ENCODE peak calls at places on chromosomes 12 and 14, in five cellular contexts. J is CD8-positive, alpha-beta memory T cell; V is Peyer's patch; P is DND-41; G is Panc1. D is an unnamed sample.

GRCh38 chr14:61151276-61151675 is 129.9 kb downstream of the TMEM30B start:
- DNase-seq in P (no peak), V (no peak), J (no peak), G (no peak), D (no peak)

GRCh38 chr12:2179953-2180736 is 127.4 kb downstream of the CACNA1C start:
- DNase-seq in G (no peak), J (no peak), V (peak; percentile 22), P (no peak), D (no peak)

GRCh38 chr14:45990252-45990651 is 661.3 kb downstream of the RPL10L start:
- DNase-seq in G (no peak), J (no peak), P (no peak), V (no peak), D (no peak)

GRCh38 chr14:95235351-95235750 is 78.0 kb upstream of the DICER1 start:
- DNase-seq in J (no peak), P (no peak), V (no peak), G (no peak), D (no peak)

GRCh38 chr14:100417466-100417865 is 94.3 kb downstream of the SLC25A47 start:
- DNase-seq in V (no peak), P (no peak), J (no peak), G (peak; percentile 66), D (peak; percentile 48)

GRCh38 chr12:86134571-86134970 is 121.6 kb downstream of the MGAT4C start:
- DNase-seq in V (no peak), P (no peak), G (no peak), J (no peak), D (no peak)

GRCh38 chr14:106518054-106518943 is 991.9 kb downstream of the TMEM121 start:
- DNase-seq in V (peak; percentile 86), J (peak; percentile 70), G (peak; percentile 12), P (peak; percentile 93), D (no peak)

GRCh38 chr12:107396991-107397390 is 288.6 kb upstream of the PWP1 start:
- DNase-seq in G (no peak), V (no peak), J (no peak), P (no peak), D (no peak)

GRCh38 chr12:79927772-79928474 is 7.0 kb downstream of the PPP1R12A start:
- DNase-seq in G (no peak), J (peak; percentile 69), P (peak; percentile 76), V (peak; percentile 22), D (no peak)

GRCh38 chr14:63852271-63852816 is 460 bp upstream of the SYNE2 start:
- DNase-seq in J (no peak), P (no peak), V (no peak), G (no peak), D (no peak)

GRCh38 chr14:36952702-36953101 is 219.7 kb downstream of the SLC25A21 start:
- DNase-seq in J (no peak), P (no peak), V (no peak), G (no peak), D (no peak)

GRCh38 chr12:9798008-9798619 is 29.2 kb upstream of the KLRF1 start:
- DNase-seq in V (peak; percentile 63), J (peak; percentile 74), G (peak; percentile 75), P (peak; percentile 84), D (peak; percentile 76)

GRCh38 chr14:23406244-23406643 is 1.8 kb downstream of the MYH6 start:
- DNase-seq in J (no peak), P (no peak), G (no peak), V (no peak), D (no peak)

GRCh38 chr12:77299001-77299400 is 233.6 kb upstream of the E2F7 start:
- DNase-seq in J (no peak), V (no peak), G (no peak), P (no peak), D (no peak)

GRCh38 chr14:53054457-53054856 is 98.7 kb downstream of the DDHD1 start:
- DNase-seq in P (no peak), V (no peak), G (no peak), J (no peak), D (no peak)

GRCh38 chr12:124466200-124467128 is 100.9 kb downstream of the NCOR2 start:
- DNase-seq in P (peak; percentile 96), V (peak; percentile 85), G (no peak), J (peak; percentile 91), D (no peak)

GRCh38 chr14:68825729-68826128 is 32.9 kb upstream of the ZFP36L1 start:
- DNase-seq in P (no peak), G (no peak), V (no peak), J (no peak), D (no peak)

GRCh38 chr12:95259368-95259767 is 41.8 kb downstream of the VEZT start:
- DNase-seq in G (no peak), P (no peak), V (no peak), J (no peak), D (no peak)

GRCh38 chr14:59688224-59689170 is 111.9 kb upstream of the CCDC175 start:
- DNase-seq in G (peak; percentile 22), J (no peak), V (no peak), P (peak; percentile 57), D (peak; percentile 39)

GRCh38 chr12:62631531-62632520 is 165.2 kb downstream of the MON2 start:
- DNase-seq in V (peak; percentile 30), P (no peak), G (peak; percentile 10), J (peak; percentile 7), D (no peak)

GRCh38 chr14:28055008-28055407 is 711.6 kb upstream of the FOXG1 start:
- DNase-seq in P (no peak), V (no peak), J (no peak), G (no peak), D (no peak)

GRCh38 chr12:98127336-98127679 is 388.1 kb upstream of the TMPO start:
- DNase-seq in V (no peak), J (no peak), P (no peak), G (no peak), D (no peak)

GRCh38 chr12:53944209-53944608 is 5.6 kb downstream of the HOXC13 start:
- DNase-seq in G (no peak), P (no peak), J (no peak), V (no peak), D (no peak)

GRCh38 chr12:68839183-68840147 is 31.5 kb downstream of the MDM2 start:
- DNase-seq in G (no peak), J (no peak), P (no peak), V (no peak), D (no peak)

GRCh38 chr12:76685246-76685678 is 78.7 kb upstream of the ZDHHC17 start:
- DNase-seq in G (no peak), P (no peak), J (no peak), V (no peak), D (no peak)

GRCh38 chr12:57627504-57628279 is 5.3 kb downstream of the B4GALNT1 start:
- DNase-seq in P (no peak), V (peak; percentile 15), G (no peak), J (no peak), D (no peak)

GRCh38 chr12:52398176-52398575 is 8.0 kb downstream of the KRT82 start:
- DNase-seq in J (no peak), V (no peak), P (no peak), G (no peak), D (no peak)

GRCh38 chr12:53575502-53576264 is 50.5 kb downstream of the ATF7 start:
- DNase-seq in J (no peak), G (no peak), V (no peak), P (no peak), D (no peak)

GRCh38 chr14:93937519-93937918 is 10.4 kb downstream of the FAM181A start:
- DNase-seq in V (no peak), J (no peak), P (no peak), G (no peak), D (no peak)

GRCh38 chr14:93940437-93940836 is 13.3 kb downstream of the FAM181A start:
- DNase-seq in G (no peak), J (no peak), V (no peak), P (no peak), D (no peak)

GRCh38 chr14:93941293-93941910 is 14.3 kb downstream of the FAM181A start:
- DNase-seq in J (no peak), V (no peak), P (no peak), G (no peak), D (no peak)

GRCh38 chr14:93938766-93939303 is 11.7 kb downstream of the FAM181A start:
- DNase-seq in G (no peak), V (no peak), P (no peak), J (no peak), D (no peak)

DNA sequence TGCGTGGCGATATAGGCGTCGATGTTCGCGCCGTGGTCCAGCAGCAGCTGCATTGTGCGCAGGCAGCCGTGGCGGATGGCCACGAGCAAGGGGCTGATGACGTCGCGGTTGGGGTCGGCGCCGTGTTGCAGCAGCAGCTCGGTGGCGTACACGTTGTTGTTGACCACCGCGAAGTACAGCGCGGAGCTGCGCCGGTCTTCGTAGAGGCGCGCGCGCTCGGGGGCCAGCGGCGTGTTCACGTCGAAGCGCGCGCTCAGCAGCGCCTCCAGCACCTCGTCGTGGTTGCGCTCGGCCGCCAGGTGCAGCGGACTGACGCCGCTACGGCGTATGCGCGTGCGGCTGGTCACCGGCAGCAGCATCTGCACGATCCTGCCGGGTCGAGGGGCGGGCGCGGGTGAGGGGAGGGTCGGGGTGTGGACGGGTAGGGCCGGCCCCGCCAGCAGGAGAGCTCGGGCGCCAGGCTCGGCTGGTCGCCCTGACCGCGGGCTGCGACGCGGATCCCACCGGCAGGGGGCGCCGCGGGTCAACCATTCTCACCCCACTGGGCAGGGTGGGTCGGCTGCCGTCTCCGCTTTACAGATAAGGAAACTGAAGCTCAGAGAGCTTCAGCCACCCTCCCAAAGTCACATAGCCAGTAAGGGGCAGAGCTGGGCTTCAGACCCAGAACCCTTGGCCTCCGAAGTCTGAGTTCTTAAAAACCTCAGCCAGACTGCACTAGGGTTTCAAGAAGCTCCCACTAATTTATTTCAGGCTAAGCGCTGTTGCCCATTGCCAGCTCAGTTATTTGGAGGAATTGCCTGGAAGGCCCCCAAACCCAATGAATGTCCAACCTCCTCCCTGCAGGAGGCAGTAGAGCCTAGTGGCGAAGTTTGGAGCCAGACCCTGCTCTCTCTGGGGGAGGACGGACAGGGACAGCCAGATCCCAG is 12.4 kb downstream of the FAM181A start:
- DNase-seq in P (no peak), V (peak; percentile 90), J (peak; percentile 81), G (no peak), D (peak; percentile 58)
- H3K4me3 ChIP-seq in P (no peak overlapping the region), V (peak overlapping the region; percentile 42), J (peak overlapping the region; percentile 45), G (peak overlapping the region; percentile 25), D (peak overlapping the region; percentile 24)

GRCh38 chr14:72892879-72893635 is 844 bp downstream of the DPF3 start:
- DNase-seq in V (peak; percentile 31), P (peak; percentile 49), G (no peak), J (peak; percentile 15), D (no peak)
- H3K4me3 ChIP-seq in V (peak overlapping the region; percentile 65), P (peak overlapping the region; percentile 92), G (peak overlapping the region; percentile 67), J (peak overlapping the region; percentile 85), D (peak overlapping the region; percentile 61)

GRCh38 chr12:27970391-27970980 is 2.0 kb downstream of the PTHLH start:
- DNase-seq in G (no peak), J (no peak), V (no peak), P (no peak), D (no peak)
- H3K4me3 ChIP-seq in G (peak overlapping the region; percentile 60), J (no peak overlapping the region), V (peak overlapping the region; percentile 44), P (no peak overlapping the region), D (peak overlapping the region; percentile 39)

GRCh38 chr12:91180162-91180561 is 2.5 kb downstream of the DCN start:
- DNase-seq in J (no peak), P (no peak), V (no peak), G (no peak), D (no peak)
- H3K4me3 ChIP-seq in J (no peak overlapping the region), P (no peak overlapping the region), V (no peak overlapping the region), G (no peak overlapping the region), D (no peak overlapping the region)

DNA sequence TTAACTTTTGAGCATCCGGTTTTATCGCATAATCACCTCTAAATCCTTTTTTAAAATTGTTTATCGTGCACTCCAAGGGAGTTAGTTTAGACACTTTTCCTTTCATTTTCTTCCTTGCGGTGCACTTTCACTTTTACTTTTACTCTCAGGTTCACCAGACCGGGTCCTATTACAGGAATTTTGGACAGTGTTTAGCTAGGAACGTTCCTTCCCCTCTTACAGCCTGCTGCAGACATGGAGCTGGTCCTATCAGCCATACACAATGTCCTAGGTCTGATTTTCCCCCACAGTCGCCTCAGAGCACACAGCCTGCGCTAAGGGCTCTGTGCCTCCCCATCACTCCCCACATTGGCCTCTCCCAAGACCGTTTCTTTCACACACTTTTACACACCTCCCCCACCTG is 103.9 kb downstream of the ALG10 start:
- DNase-seq in J (no peak), V (no peak), G (no peak), P (peak; percentile 7), D (no peak)
- H3K4me3 ChIP-seq in J (peak overlapping the region; percentile 46), V (peak overlapping the region; percentile 22), G (peak overlapping the region; percentile 10), P (peak overlapping the region; percentile 12), D (no peak overlapping the region)